ENCODE peak calls at places on chromosome 14, in seven cellular contexts. One of them, this sample, is unnamed.

GRCh38 chr14:69252851-69253250 is 7.1 kb upstream of the GALNT16 start:
- DNase-seq in astrocyte of the spinal cord: no peak
- DNase-seq in AG08396: no peak
- DNase-seq in posterior vena cava: no peak
- DNase-seq in GM23338: no peak
- DNase-seq in T-helper 9 cell: no peak
- DNase-seq in A549: no peak
- DNase-seq in this sample: no peak

GRCh38 chr14:22551597-22551982 is 37.4 kb downstream of the DAD1 start:
- DNase-seq in astrocyte of the spinal cord: no peak
- DNase-seq in AG08396: no peak
- DNase-seq in posterior vena cava: no peak
- DNase-seq in GM23338: no peak
- DNase-seq in T-helper 9 cell: no peak
- DNase-seq in A549: no peak
- DNase-seq in this sample: no peak

GRCh38 chr14:99568567-99569560 is 35.1 kb downstream of the CCDC85C start:
- DNase-seq in astrocyte of the spinal cord: peak
- DNase-seq in AG08396: no peak
- DNase-seq in posterior vena cava: no peak
- DNase-seq in GM23338: no peak
- DNase-seq in T-helper 9 cell: no peak
- DNase-seq in A549: no peak
- DNase-seq in this sample: no peak

GRCh38 chr14:94748667-94749347 is 21.1 kb downstream of the GSC start:
- DNase-seq in astrocyte of the spinal cord: no peak
- DNase-seq in AG08396: no peak
- DNase-seq in posterior vena cava: peak
- DNase-seq in GM23338: peak
- DNase-seq in T-helper 9 cell: no peak
- DNase-seq in A549: peak
- DNase-seq in this sample: no peak

GRCh38 chr14:85554106-85554505 is 24.2 kb downstream of the FLRT2 start:
- DNase-seq in astrocyte of the spinal cord: no peak
- DNase-seq in AG08396: no peak
- DNase-seq in posterior vena cava: no peak
- DNase-seq in GM23338: no peak
- DNase-seq in T-helper 9 cell: no peak
- DNase-seq in A549: no peak
- DNase-seq in this sample: no peak

GRCh38 chr14:73463411-73463810 is 5.1 kb upstream of the NUMB start:
- DNase-seq in astrocyte of the spinal cord: peak
- DNase-seq in AG08396: peak
- DNase-seq in posterior vena cava: peak
- DNase-seq in GM23338: no peak
- DNase-seq in T-helper 9 cell: no peak
- DNase-seq in A549: no peak
- DNase-seq in this sample: no peak

GRCh38 chr14:94548999-94549985 is 11.9 kb upstream of the SERPINA4 start:
- DNase-seq in astrocyte of the spinal cord: peak
- DNase-seq in AG08396: peak
- DNase-seq in posterior vena cava: peak
- DNase-seq in GM23338: peak
- DNase-seq in T-helper 9 cell: peak
- DNase-seq in A549: peak
- DNase-seq in this sample: peak

GRCh38 chr14:25003537-25003936 is 46.4 kb downstream of the STXBP6 start:
- DNase-seq in astrocyte of the spinal cord: no peak
- DNase-seq in AG08396: no peak
- DNase-seq in posterior vena cava: no peak
- DNase-seq in GM23338: no peak
- DNase-seq in T-helper 9 cell: no peak
- DNase-seq in A549: no peak
- DNase-seq in this sample: no peak

GRCh38 chr14:22821193-22822016 is 6.2 kb upstream of the SLC7A7 start:
- DNase-seq in astrocyte of the spinal cord: peak
- DNase-seq in AG08396: no peak
- DNase-seq in posterior vena cava: no peak
- DNase-seq in GM23338: peak
- DNase-seq in T-helper 9 cell: no peak
- DNase-seq in A549: peak
- DNase-seq in this sample: no peak

GRCh38 chr14:53019391-53019790 is 68.5 kb upstream of the FERMT2 start:
- DNase-seq in astrocyte of the spinal cord: peak
- DNase-seq in AG08396: peak
- DNase-seq in posterior vena cava: no peak
- DNase-seq in GM23338: no peak
- DNase-seq in T-helper 9 cell: no peak
- DNase-seq in A549: no peak
- DNase-seq in this sample: no peak

GRCh38 chr14:91390165-91390778 is 27.3 kb downstream of the CCDC88C start:
- DNase-seq in astrocyte of the spinal cord: no peak
- DNase-seq in AG08396: no peak
- DNase-seq in posterior vena cava: no peak
- DNase-seq in GM23338: no peak
- DNase-seq in T-helper 9 cell: no peak
- DNase-seq in A549: no peak
- DNase-seq in this sample: no peak

GRCh38 chr14:98177551-98177950 is 1094.4 kb downstream of the BCL11B start:
- DNase-seq in astrocyte of the spinal cord: no peak
- DNase-seq in AG08396: no peak
- DNase-seq in posterior vena cava: no peak
- DNase-seq in GM23338: no peak
- DNase-seq in T-helper 9 cell: no peak
- DNase-seq in A549: no peak
- DNase-seq in this sample: no peak

GRCh38 chr14:55798400-55798799 is 218.4 kb downstream of the KTN1 start:
- DNase-seq in astrocyte of the spinal cord: no peak
- DNase-seq in AG08396: no peak
- DNase-seq in posterior vena cava: no peak
- DNase-seq in GM23338: no peak
- DNase-seq in T-helper 9 cell: no peak
- DNase-seq in A549: no peak
- DNase-seq in this sample: no peak